ENCODE peak calls at places on chromosomes 11 and 22, in nine cellular contexts. I, S, M, T, B, A, K, J and R are unnamed samples.

GRCh38 chr11:70155386-70155785 is 47.7 kb upstream of the FADD start:
- DNase-seq in I (no peak), S (no peak), M (no peak), T (no peak), B (no peak), A (no peak), K (no peak), J (no peak), R (no peak)

GRCh38 chr11:9527481-9528140 is 45.9 kb upstream of the WEE1 start:
- DNase-seq in I (no peak), S (no peak), M (peak), T (no peak), B (peak), A (no peak), K (peak), J (peak), R (no peak)

GRCh38 chr22:43587574-43587973 is 175.8 kb downstream of the MPPED1 start:
- DNase-seq in I (no peak), S (no peak), M (no peak), T (no peak), B (no peak), A (no peak), K (no peak), J (no peak), R (no peak)

GRCh38 chr11:121018746-121019145 is 5.2 kb upstream of the TBCEL start:
- DNase-seq in I (no peak), S (no peak), M (no peak), T (no peak), B (no peak), A (no peak), K (no peak), J (no peak), R (no peak)

GRCh38 chr11:71488086-71488967 is 35.3 kb downstream of the NADSYN1 start:
- DNase-seq in I (no peak), S (no peak), M (no peak), T (no peak), B (no peak), A (no peak), K (peak), J (peak), R (no peak)

GRCh38 chr11:34145073-34145472 is 39.6 kb downstream of the NAT10 start:
- DNase-seq in I (peak), S (no peak), M (no peak), T (no peak), B (no peak), A (no peak), K (no peak), J (no peak), R (no peak)

GRCh38 chr11:5200582-5200981 is at the start of gene OR51V1:
- DNase-seq in I (no peak), S (no peak), M (no peak), T (no peak), B (no peak), A (no peak), K (no peak), J (no peak), R (no peak)

GRCh38 chr11:22471405-22471804 is 133.2 kb downstream of the SLC17A6 start:
- DNase-seq in I (no peak), S (no peak), M (no peak), T (no peak), B (no peak), A (peak), K (no peak), J (no peak), R (no peak)

GRCh38 chr11:125401746-125402145 is 94.3 kb downstream of the FEZ1 start:
- DNase-seq in I (no peak), S (no peak), M (peak), T (no peak), B (no peak), A (peak), K (peak), J (no peak), R (no peak)

GRCh38 chr11:129189646-129190045 is 2.5 kb downstream of the ARHGAP32 start:
- DNase-seq in I (no peak), S (no peak), M (peak), T (no peak), B (no peak), A (no peak), K (no peak), J (no peak), R (no peak)

GRCh38 chr11:69541501-69542313 is 60.2 kb downstream of the LINC01488 start:
- DNase-seq in I (no peak), S (peak), M (no peak), T (no peak), B (no peak), A (no peak), K (peak), J (peak), R (no peak)

GRCh38 chr11:63670077-63670737 is 969 bp downstream of the ATL3 start:
- DNase-seq in I (peak), S (no peak), M (no peak), T (no peak), B (no peak), A (no peak), K (peak), J (no peak), R (no peak)

GRCh38 chr11:59957094-59957493 is 6.7 kb upstream of the OOSP4A start:
- DNase-seq in I (no peak), S (no peak), M (no peak), T (no peak), B (no peak), A (no peak), K (no peak), J (no peak), R (no peak)

GRCh38 chr11:120068114-120068573 is 69.8 kb downstream of the TRIM29 start:
- DNase-seq in I (peak), S (no peak), M (no peak), T (no peak), B (no peak), A (no peak), K (peak), J (no peak), R (no peak)

GRCh38 chr11:92854952-92855351 is 114.5 kb upstream of the MTNR1B start:
- DNase-seq in I (no peak), S (no peak), M (no peak), T (no peak), B (no peak), A (no peak), K (no peak), J (no peak), R (no peak)

GRCh38 chr11:121844016-121844415 is 272.0 kb downstream of the BLID start:
- DNase-seq in I (no peak), S (no peak), M (no peak), T (no peak), B (no peak), A (no peak), K (peak), J (no peak), R (no peak)

GRCh38 chr22:47839586-47840245 is 1077.3 kb downstream of the TBC1D22A start:
- DNase-seq in I (no peak), S (no peak), M (no peak), T (no peak), B (no peak), A (peak), K (no peak), J (no peak), R (no peak)

GRCh38 chr22:40436460-40437431 is 66.4 kb downstream of the SGSM3 start:
- DNase-seq in I (peak), S (no peak), M (no peak), T (no peak), B (peak), A (no peak), K (peak), J (no peak), R (no peak)

GRCh38 chr11:19252394-19253148 is 11.8 kb upstream of the E2F8 start:
- DNase-seq in I (no peak), S (no peak), M (no peak), T (no peak), B (no peak), A (no peak), K (no peak), J (no peak), R (no peak)

GRCh38 chr11:58524232-58525036 is 16.5 kb upstream of the OR5B21 start:
- DNase-seq in I (peak), S (peak), M (peak), T (peak), B (peak), A (peak), K (peak), J (peak), R (peak)

GRCh38 chr11:85596886-85597285 is 30.3 kb downstream of the DLG2 start:
- DNase-seq in I (no peak), S (no peak), M (no peak), T (no peak), B (no peak), A (no peak), K (no peak), J (no peak), R (no peak)

DNA sequence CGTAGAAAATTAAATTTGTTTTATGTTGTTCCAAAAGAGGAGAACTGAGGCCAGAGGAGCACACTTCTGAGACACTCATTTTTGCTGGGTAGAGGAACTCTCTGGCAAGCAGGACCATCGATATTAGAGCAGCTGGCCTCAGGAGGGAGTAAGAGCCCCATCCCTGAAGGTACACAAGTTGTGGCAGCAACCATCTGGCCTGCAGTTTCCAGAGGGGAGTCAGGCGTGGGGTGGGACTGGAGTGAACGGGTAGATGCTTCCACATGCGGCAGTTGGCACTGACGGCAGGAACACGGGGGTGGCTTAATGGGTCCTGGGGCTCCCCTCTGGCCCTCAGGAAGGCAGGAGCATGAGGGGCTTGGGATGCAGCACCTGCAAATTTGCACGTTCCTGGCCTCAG is 13.2 kb upstream of the SSTR3 start:
- DNase-seq in I (no peak), S (no peak), M (no peak), T (no peak), B (no peak), A (no peak), K (peak), J (no peak), R (no peak)
- TF ChIP-seq CTCF in I (peak), S (no peak), M (no peak), T (no peak), B (peak), A (no peak), K (peak), J (no peak), R (no peak)

GRCh38 chr11:76240666-76241065 is 34.4 kb upstream of the WNT11 start:
- DNase-seq in I (no peak), S (no peak), M (no peak), T (no peak), B (no peak), A (no peak), K (no peak), J (no peak), R (no peak)

GRCh38 chr11:76241243-76242000 is 35.1 kb upstream of the WNT11 start:
- DNase-seq in I (no peak), S (no peak), M (no peak), T (no peak), B (no peak), A (no peak), K (no peak), J (no peak), R (no peak)

GRCh38 chr11:76238551-76238950 is 32.2 kb upstream of the WNT11 start:
- DNase-seq in I (no peak), S (no peak), M (no peak), T (no peak), B (no peak), A (no peak), K (no peak), J (no peak), R (no peak)

GRCh38 chr11:76239483-76240142 is 33.3 kb upstream of the WNT11 start:
- DNase-seq in I (no peak), S (no peak), M (no peak), T (no peak), B (no peak), A (no peak), K (no peak), J (no peak), R (no peak)

GRCh38 chr11:76240143-76240505 is 33.8 kb upstream of the WNT11 start:
- DNase-seq in I (no peak), S (no peak), M (no peak), T (no peak), B (no peak), A (no peak), K (no peak), J (no peak), R (no peak)
- TF ChIP-seq CTCF in I (no peak), S (no peak), M (no peak), T (no peak), B (no peak), A (no peak), K (no peak), J (no peak), R (no peak)

GRCh38 chr11:43928721-43929120 is 13.7 kb upstream of the C11orf96 start:
- DNase-seq in I (peak), S (no peak), M (no peak), T (no peak), B (no peak), A (no peak), K (no peak), J (no peak), R (no peak)
- TF ChIP-seq CTCF in I (no peak), S (no peak), M (no peak), T (no peak), B (no peak), A (no peak), K (no peak), J (no peak), R (no peak)

DNA sequence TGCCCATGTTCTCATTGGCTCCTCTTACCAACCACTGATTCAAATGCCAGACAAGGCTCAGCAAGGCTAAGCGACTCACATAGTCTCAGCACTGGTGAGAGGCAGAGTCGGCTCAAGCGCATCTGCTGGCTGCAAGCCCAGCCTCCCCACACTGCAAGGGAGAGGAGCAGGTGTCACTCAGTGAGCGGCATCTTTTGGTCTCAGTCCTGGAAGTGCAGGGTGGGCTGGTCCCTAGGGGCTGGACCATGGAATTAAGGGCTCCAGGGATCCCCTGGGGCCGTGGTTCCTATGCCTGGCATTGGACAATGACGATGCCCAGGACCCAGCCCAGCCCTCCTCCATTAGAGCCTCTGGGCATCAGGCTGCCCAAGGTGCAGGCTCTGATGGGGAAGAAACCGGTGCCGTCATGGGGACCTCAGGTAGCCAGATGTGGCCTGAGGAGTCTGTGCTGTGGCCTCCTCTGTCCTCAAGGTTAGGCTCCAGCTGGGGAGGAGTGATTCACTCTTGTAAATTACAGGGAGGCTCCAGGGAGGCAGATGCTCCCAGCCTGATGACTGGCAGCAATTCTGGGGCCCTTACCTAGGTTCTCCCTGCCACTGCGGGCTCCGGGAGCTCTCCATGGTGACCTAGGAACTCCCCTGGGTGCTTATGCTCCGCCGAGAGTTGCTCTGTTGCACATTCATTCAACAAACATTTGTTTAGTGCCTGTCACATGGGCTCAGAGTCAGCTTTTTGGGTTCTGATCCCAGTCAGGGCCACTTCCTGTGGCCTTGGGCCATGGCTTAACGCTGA is 28.0 kb downstream of the FADS2 start:
- DNase-seq in I (no peak), S (no peak), M (no peak), T (no peak), B (no peak), A (no peak), K (no peak), J (no peak), R (no peak)
- TF ChIP-seq CTCF in I (no peak), S (no peak), M (no peak), T (no peak), B (no peak), A (no peak), K (no peak), J (no peak), R (no peak)

GRCh38 chr22:36506637-36507517 is at the start of gene FOXRED2:
- DNase-seq in I (peak), S (peak), M (peak), T (peak), B (no peak), A (peak), K (peak), J (peak), R (peak)
- TF ChIP-seq CTCF in I (no peak), S (no peak), M (no peak), T (no peak), B (no peak), A (no peak), K (no peak), J (no peak), R (no peak)

GRCh38 chr11:13664351-13664750 is 4.1 kb upstream of the FAR1 start:
- DNase-seq in I (no peak), S (no peak), M (no peak), T (no peak), B (no peak), A (no peak), K (no peak), J (no peak), R (no peak)
- TF ChIP-seq CTCF in I (no peak), S (no peak), M (no peak), T (no peak), B (no peak), A (no peak), K (no peak), J (no peak), R (no peak)

GRCh38 chr11:45771194-45771941 is 33.6 kb upstream of the SLC35C1 start:
- DNase-seq in I (peak), S (peak), M (peak), T (peak), B (no peak), A (peak), K (peak), J (peak), R (peak)

GRCh38 chr11:45773271-45774022 is 31.5 kb upstream of the SLC35C1 start:
- DNase-seq in I (no peak), S (no peak), M (no peak), T (no peak), B (no peak), A (no peak), K (no peak), J (no peak), R (no peak)

GRCh38 chr11:45774023-45774655 is 30.8 kb upstream of the SLC35C1 start:
- DNase-seq in I (no peak), S (no peak), M (no peak), T (no peak), B (no peak), A (no peak), K (no peak), J (no peak), R (no peak)

GRCh38 chr11:45769960-45770359 is 35.0 kb upstream of the SLC35C1 start:
- DNase-seq in I (no peak), S (no peak), M (no peak), T (no peak), B (no peak), A (no peak), K (no peak), J (no peak), R (no peak)

DNA sequence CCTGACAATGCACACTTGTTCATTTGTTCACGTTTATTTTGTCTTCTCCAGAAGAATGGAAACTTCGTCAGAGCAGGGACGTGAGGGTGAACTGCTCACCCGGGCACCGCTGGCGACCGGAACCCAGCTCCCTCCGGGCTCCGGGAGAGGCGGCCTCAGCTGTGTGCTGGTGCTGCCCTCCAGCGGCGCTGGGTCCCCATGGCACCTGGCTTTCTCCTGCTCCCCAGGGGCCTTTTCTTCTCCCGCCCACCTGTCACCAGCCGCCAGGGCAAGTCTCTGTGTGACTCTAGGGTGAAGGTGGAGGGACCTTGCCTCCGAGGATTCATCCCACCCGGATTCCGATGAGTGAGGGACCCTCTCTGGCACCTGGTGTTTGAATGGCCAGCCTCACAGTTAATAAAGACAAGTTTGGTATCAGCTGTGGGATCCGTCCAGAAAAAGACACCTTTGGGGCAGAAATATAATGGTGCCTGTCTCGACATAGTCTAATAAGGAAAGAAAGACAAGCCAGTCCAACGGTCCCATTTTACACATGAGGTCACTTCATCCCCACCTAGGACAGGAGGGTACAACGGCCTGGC is 32.9 kb upstream of the SLC35C1 start:
- DNase-seq in I (peak), S (peak), M (peak), T (peak), B (no peak), A (peak), K (peak), J (peak), R (peak)
- TF ChIP-seq CTCF in I (peak), S (peak), M (peak), T (peak), B (peak), A (peak), K (peak), J (peak), R (peak)

GRCh38 chr22:30640361-30640760 is 4.8 kb downstream of the SLC35E4 start:
- DNase-seq in I (no peak), S (no peak), M (no peak), T (no peak), B (no peak), A (no peak), K (no peak), J (no peak), R (no peak)

GRCh38 chr22:30635273-30636225 is at the start of gene SLC35E4:
- DNase-seq in I (peak), S (peak), M (peak), T (peak), B (peak), A (peak), K (peak), J (peak), R (peak)

GRCh38 chr22:30634477-30635233 is 926 bp upstream of the SLC35E4 start:
- DNase-seq in I (peak), S (peak), M (peak), T (peak), B (peak), A (peak), K (peak), J (peak), R (peak)

GRCh38 chr22:30637701-30638114 is 2.1 kb downstream of the SLC35E4 start:
- DNase-seq in I (no peak), S (no peak), M (no peak), T (no peak), B (no peak), A (no peak), K (no peak), J (no peak), R (no peak)

GRCh38 chr22:30636226-30637077 is 871 bp downstream of the SLC35E4 start:
- DNase-seq in I (no peak), S (no peak), M (peak), T (peak), B (no peak), A (no peak), K (no peak), J (no peak), R (no peak)
- TF ChIP-seq CTCF in I (no peak), S (no peak), M (no peak), T (no peak), B (no peak), A (no peak), K (no peak), J (no peak), R (no peak)